ENCODE peak calls at places on chromosome 14, in six cellular contexts. U is activated T-cell treated with anti-CD3 and anti-CD28 coated beads, Interleukin-2, amount 50 U/mL, for 48 hours; X is stimulated activated CD8-positive, alpha-beta memory T cell treated with anti-CD3 and anti-CD28 coated beads, Interleukin-15, amount 100 ng/mL, for 24 hours; H is GM19239; R is IMR-90; O is T-cell. Z is an unnamed sample.

GRCh38 chr14:35385042-35385839 is 19.3 kb downstream of the NFKBIA start:
- DNase-seq in O (no peak), X (no peak), R (peak; percentile 93), U (no peak), H (no peak), Z (peak; percentile 91)

GRCh38 chr14:93744876-93745275 is 43.4 kb downstream of the PRIMA1 start:
- DNase-seq in X (no peak), O (no peak), U (no peak), H (no peak), R (no peak), Z (no peak)

GRCh38 chr14:99415496-99416281 is 65.0 kb downstream of the SETD3 start:
- DNase-seq in R (peak; percentile 82), X (no peak), O (peak; percentile 57), H (peak; percentile 57), U (peak; percentile 57), Z (peak; percentile 46)

GRCh38 chr14:21965042-21965441 is 291.4 kb upstream of the OR4E1 start:
- DNase-seq in X (no peak), U (peak; percentile 40), H (no peak), R (no peak), O (peak; percentile 39), Z (no peak)

GRCh38 chr14:103704708-103705107 is 10.5 kb downstream of the XRCC3 start:
- DNase-seq in R (no peak), U (no peak), X (no peak), O (no peak), H (no peak), Z (no peak)

GRCh38 chr14:104399432-104400155 is 180.0 kb upstream of the C14orf180 start:
- DNase-seq in R (no peak), X (no peak), O (peak; percentile 42), H (no peak), U (no peak), Z (no peak)

GRCh38 chr14:99758121-99758871 is 34.9 kb upstream of the EML1 start:
- DNase-seq in X (no peak), U (no peak), H (no peak), R (peak; percentile 96), O (no peak), Z (peak; percentile 86)

GRCh38 chr14:55514819-55515470 is 65.1 kb upstream of the KTN1 start:
- DNase-seq in O (no peak), X (no peak), U (no peak), H (no peak), R (peak; percentile 87), Z (peak; percentile 52)

GRCh38 chr14:87971010-87971409 is 22.0 kb downstream of the GALC start:
- DNase-seq in X (no peak), H (peak; percentile 9), O (no peak), U (no peak), R (no peak), Z (no peak)